ENCODE peak calls at places on chromosomes 4 and X, in five cellular contexts. One of them, this sample, is unnamed. For H3K36me3 and H3K4me1, the result is how much of the 10 kb centered on the place peaks cover.

GRCh38 chr4:110617095-110617494 is 5.8 kb downstream of the PITX2 start:
- DNase-seq in body of pancreas: no peak
- DNase-seq in esophagus squamous epithelium: no peak
- DNase-seq in GM23248: no peak
- DNase-seq in right lobe of liver: no peak
- DNase-seq in this sample: no peak

GRCh38 chr4:118265312-118266144 is 87.3 kb downstream of the PRSS12 start:
- DNase-seq in body of pancreas: peak
- DNase-seq in GM23248: peak
- DNase-seq in esophagus squamous epithelium: no peak
- DNase-seq in right lobe of liver: peak
- DNase-seq in this sample: no peak

GRCh38 chrX:71859637-71860036 is 51.0 kb upstream of the NHSL2 start:
- DNase-seq in body of pancreas: peak
- DNase-seq in GM23248: peak
- DNase-seq in right lobe of liver: no peak
- DNase-seq in esophagus squamous epithelium: no peak
- DNase-seq in this sample: no peak

GRCh38 chrX:105063743-105064142 is 156.8 kb downstream of the TEX13A start:
- DNase-seq in body of pancreas: no peak
- DNase-seq in GM23248: no peak
- DNase-seq in esophagus squamous epithelium: no peak
- DNase-seq in right lobe of liver: no peak
- DNase-seq in this sample: no peak

GRCh38 chr4:189081831-189082230 is 858.8 kb upstream of the FRG1 start:
- DNase-seq in esophagus squamous epithelium: no peak
- DNase-seq in right lobe of liver: no peak
- DNase-seq in GM23248: peak
- DNase-seq in body of pancreas: no peak
- DNase-seq in this sample: no peak

GRCh38 chr4:140222175-140222574 is 68.2 kb upstream of the MAML3 start:
- DNase-seq in right lobe of liver: no peak
- DNase-seq in esophagus squamous epithelium: no peak
- DNase-seq in GM23248: peak
- DNase-seq in body of pancreas: no peak
- DNase-seq in this sample: no peak

GRCh38 chr4:148980782-148981181 is 538.6 kb upstream of the NR3C2 start:
- DNase-seq in esophagus squamous epithelium: no peak
- DNase-seq in GM23248: no peak
- DNase-seq in body of pancreas: no peak
- DNase-seq in right lobe of liver: no peak
- DNase-seq in this sample: no peak

GRCh38 chr4:122854860-122855259 is 28.2 kb downstream of the FGF2 start:
- DNase-seq in right lobe of liver: no peak
- DNase-seq in GM23248: no peak
- DNase-seq in esophagus squamous epithelium: no peak
- DNase-seq in body of pancreas: no peak
- DNase-seq in this sample: no peak

GRCh38 chr4:144666539-144667175 is 20.7 kb downstream of the HHIP start:
- DNase-seq in right lobe of liver: no peak
- DNase-seq in GM23248: peak
- DNase-seq in body of pancreas: no peak
- DNase-seq in esophagus squamous epithelium: no peak
- DNase-seq in this sample: no peak

GRCh38 chr4:85738721-85739120 is 263.8 kb downstream of the ARHGAP24 start:
- DNase-seq in GM23248: peak
- DNase-seq in right lobe of liver: no peak
- DNase-seq in body of pancreas: no peak
- DNase-seq in esophagus squamous epithelium: no peak
- DNase-seq in this sample: no peak

GRCh38 chrX:130282151-130282550 is 13.5 kb upstream of the ZNF280C start:
- DNase-seq in esophagus squamous epithelium: no peak
- DNase-seq in GM23248: no peak
- DNase-seq in body of pancreas: no peak
- DNase-seq in right lobe of liver: no peak
- DNase-seq in this sample: no peak

GRCh38 chr4:122710434-122711308 is 21.8 kb upstream of the BBS12 start:
- DNase-seq in body of pancreas: no peak
- DNase-seq in esophagus squamous epithelium: no peak
- DNase-seq in GM23248: peak
- DNase-seq in right lobe of liver: no peak
- DNase-seq in this sample: no peak

GRCh38 chrX:3154386-3154991 is 113.2 kb downstream of the ARSF start:
- DNase-seq in right lobe of liver: no peak
- DNase-seq in body of pancreas: no peak
- DNase-seq in esophagus squamous epithelium: no peak
- DNase-seq in GM23248: no peak
- DNase-seq in this sample: no peak

GRCh38 chr4:188299161-188299560 is 159.9 kb downstream of the TRIML1 start:
- DNase-seq in body of pancreas: no peak
- DNase-seq in esophagus squamous epithelium: no peak
- DNase-seq in GM23248: no peak
- DNase-seq in right lobe of liver: no peak
- DNase-seq in this sample: no peak

GRCh38 chr4:27692098-27692679 is 831.5 kb downstream of the STIM2 start:
- DNase-seq in esophagus squamous epithelium: no peak
- DNase-seq in right lobe of liver: no peak
- DNase-seq in body of pancreas: peak
- DNase-seq in GM23248: peak
- DNase-seq in this sample: no peak

GRCh38 chr4:29970626-29971025 is 749.5 kb upstream of the PCDH7 start:
- DNase-seq in GM23248: no peak
- DNase-seq in body of pancreas: no peak
- DNase-seq in esophagus squamous epithelium: no peak
- DNase-seq in right lobe of liver: no peak
- DNase-seq in this sample: no peak

GRCh38 chr4:159632031-159632430 is 529.2 kb downstream of the RAPGEF2 start:
- DNase-seq in esophagus squamous epithelium: no peak
- DNase-seq in right lobe of liver: no peak
- DNase-seq in GM23248: no peak
- DNase-seq in body of pancreas: no peak
- DNase-seq in this sample: no peak

GRCh38 chr4:123418486-123418931 is 21.9 kb downstream of the SPRY1 start:
- DNase-seq in body of pancreas: peak
- DNase-seq in esophagus squamous epithelium: no peak
- DNase-seq in right lobe of liver: no peak
- DNase-seq in GM23248: peak
- DNase-seq in this sample: no peak

GRCh38 chr4:22048326-22048725 is 99.8 kb upstream of the KCNIP4 start:
- DNase-seq in body of pancreas: no peak
- DNase-seq in right lobe of liver: no peak
- DNase-seq in esophagus squamous epithelium: no peak
- DNase-seq in GM23248: no peak
- DNase-seq in this sample: no peak

GRCh38 chrX:123184199-123184857 is at the start of gene GRIA3:
- DNase-seq in GM23248: peak
- DNase-seq in esophagus squamous epithelium: no peak
- DNase-seq in body of pancreas: no peak
- DNase-seq in right lobe of liver: no peak
- DNase-seq in this sample: no peak

GRCh38 chrX:19794690-19795089 is 92.7 kb downstream of the SH3KBP1 start:
- DNase-seq in esophagus squamous epithelium: no peak
- DNase-seq in body of pancreas: no peak
- DNase-seq in GM23248: peak
- DNase-seq in right lobe of liver: no peak
- DNase-seq in this sample: no peak

GRCh38 chr4:156705291-156705690 is 266.3 kb downstream of the PDGFC start:
- DNase-seq in body of pancreas: no peak
- DNase-seq in esophagus squamous epithelium: no peak
- DNase-seq in GM23248: peak
- DNase-seq in right lobe of liver: no peak
- DNase-seq in this sample: no peak

GRCh38 chr4:144633215-144633614 is 12.7 kb upstream of the HHIP start:
- DNase-seq in GM23248: no peak
- DNase-seq in body of pancreas: no peak
- DNase-seq in esophagus squamous epithelium: no peak
- DNase-seq in right lobe of liver: no peak
- DNase-seq in this sample: no peak

GRCh38 chr4:109548655-109549054 is 11.4 kb upstream of the MCUB start:
- DNase-seq in esophagus squamous epithelium: no peak
- DNase-seq in right lobe of liver: no peak
- DNase-seq in body of pancreas: no peak
- DNase-seq in GM23248: peak
- DNase-seq in this sample: no peak

GRCh38 chrX:37371578-37371981 is 22.4 kb downstream of the PRRG1 start:
- DNase-seq in right lobe of liver: no peak
- DNase-seq in esophagus squamous epithelium: no peak
- DNase-seq in body of pancreas: no peak
- DNase-seq in GM23248: peak
- DNase-seq in this sample: no peak

GRCh38 chrX:17521871-17522693 is 147.1 kb downstream of the NHS start:
- DNase-seq in GM23248: peak
- DNase-seq in esophagus squamous epithelium: no peak
- DNase-seq in right lobe of liver: no peak
- DNase-seq in body of pancreas: no peak
- DNase-seq in this sample: no peak

GRCh38 chrX:40908857-40909475 is 173.6 kb upstream of the MED14 start:
- DNase-seq in body of pancreas: no peak
- DNase-seq in right lobe of liver: no peak
- DNase-seq in esophagus squamous epithelium: no peak
- DNase-seq in GM23248: peak
- DNase-seq in this sample: no peak

GRCh38 chr4:166315721-166316467 is 442.9 kb downstream of the TLL1 start:
- DNase-seq in esophagus squamous epithelium: no peak
- DNase-seq in GM23248: no peak
- DNase-seq in body of pancreas: no peak
- DNase-seq in right lobe of liver: no peak
- DNase-seq in this sample: no peak

GRCh38 chrX:84118315-84118714 is 69.7 kb downstream of the RPS6KA6 start:
- DNase-seq in right lobe of liver: no peak
- DNase-seq in body of pancreas: no peak
- DNase-seq in GM23248: no peak
- DNase-seq in esophagus squamous epithelium: no peak
- DNase-seq in this sample: no peak

GRCh38 chr4:48047421-48047844 is 30.9 kb downstream of the NIPAL1 start:
- DNase-seq in right lobe of liver: peak
- DNase-seq in esophagus squamous epithelium: no peak
- DNase-seq in body of pancreas: no peak
- DNase-seq in GM23248: no peak
- DNase-seq in this sample: no peak

GRCh38 chrX:113947548-113947947 is 636.3 kb upstream of the HTR2C start:
- DNase-seq in GM23248: no peak
- DNase-seq in body of pancreas: no peak
- DNase-seq in esophagus squamous epithelium: no peak
- DNase-seq in right lobe of liver: no peak
- DNase-seq in this sample: no peak

GRCh38 chr4:168384437-168385141 is 66.0 kb upstream of the DDX60 start:
- DNase-seq in body of pancreas: no peak
- DNase-seq in GM23248: peak
- DNase-seq in right lobe of liver: no peak
- DNase-seq in esophagus squamous epithelium: no peak
- DNase-seq in this sample: no peak

DNA sequence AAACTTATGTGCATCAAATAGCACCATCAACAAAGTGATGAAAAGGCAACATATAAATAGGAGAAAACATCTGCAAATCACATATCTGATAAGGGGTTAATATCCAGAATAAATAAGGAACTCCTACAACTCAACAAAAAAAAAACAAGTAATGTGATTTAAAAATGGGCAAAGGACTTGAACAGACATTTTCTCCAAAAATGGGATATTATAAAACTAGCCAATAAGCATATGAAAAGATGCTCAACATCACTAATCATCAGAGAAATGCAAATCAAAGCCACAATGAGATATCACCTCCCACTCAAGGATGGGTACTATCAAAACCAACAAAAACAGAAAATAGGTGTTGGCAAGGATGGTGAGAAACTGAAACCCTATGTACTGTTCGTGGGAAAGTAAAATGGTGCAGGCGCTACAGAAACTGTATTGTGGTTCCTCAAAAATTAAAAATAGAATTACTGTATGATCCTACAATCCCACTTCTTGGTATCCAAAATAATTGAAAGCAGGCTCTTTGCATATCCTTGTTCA is 2.4 kb downstream of the DNAJB14 start:
- DNase-seq in esophagus squamous epithelium: no peak
- DNase-seq in GM23248: no peak
- DNase-seq in body of pancreas: no peak
- DNase-seq in right lobe of liver: no peak
- DNase-seq in this sample: no peak
- H3K36me3 ChIP-seq in esophagus squamous epithelium: under half
- H3K36me3 ChIP-seq in GM23248: under half
- H3K36me3 ChIP-seq in body of pancreas: under half
- H3K36me3 ChIP-seq in right lobe of liver: under half
- H3K36me3 ChIP-seq in this sample: under half

GRCh38 chr4:2799971-2800690 is 7.2 kb downstream of the SH3BP2 start:
- DNase-seq in GM23248: peak
- DNase-seq in esophagus squamous epithelium: no peak
- DNase-seq in right lobe of liver: peak
- DNase-seq in body of pancreas: peak
- DNase-seq in this sample: peak
- H3K4me1 ChIP-seq in GM23248: under half
- H3K4me1 ChIP-seq in esophagus squamous epithelium: half or more
- H3K4me1 ChIP-seq in right lobe of liver: under half
- H3K4me1 ChIP-seq in body of pancreas: half or more
- H3K4me1 ChIP-seq in this sample: half or more

GRCh38 chrX:47991263-47992092 is 12.3 kb downstream of the ZNF182 start:
- DNase-seq in esophagus squamous epithelium: no peak
- DNase-seq in body of pancreas: no peak
- DNase-seq in right lobe of liver: no peak
- DNase-seq in GM23248: peak
- DNase-seq in this sample: no peak
- H3K36me3 ChIP-seq in esophagus squamous epithelium: under half
- H3K36me3 ChIP-seq in body of pancreas: under half
- H3K36me3 ChIP-seq in right lobe of liver: under half
- H3K36me3 ChIP-seq in GM23248: under half
- H3K36me3 ChIP-seq in this sample: under half

GRCh38 chr4:184384810-184385557 is 89.4 kb downstream of the IRF2 start:
- DNase-seq in right lobe of liver: no peak
- DNase-seq in body of pancreas: no peak
- DNase-seq in esophagus squamous epithelium: no peak
- DNase-seq in GM23248: no peak
- DNase-seq in this sample: no peak
- H3K4me1 ChIP-seq in right lobe of liver: under half
- H3K4me1 ChIP-seq in body of pancreas: under half
- H3K4me1 ChIP-seq in esophagus squamous epithelium: under half
- H3K4me1 ChIP-seq in GM23248: under half
- H3K4me1 ChIP-seq in this sample: under half

GRCh38 chr4:83238849-83239248 is 45.7 kb downstream of the COQ2 start:
- DNase-seq in esophagus squamous epithelium: no peak
- DNase-seq in GM23248: peak
- DNase-seq in body of pancreas: no peak
- DNase-seq in right lobe of liver: no peak
- DNase-seq in this sample: no peak
- H3K36me3 ChIP-seq in esophagus squamous epithelium: under half
- H3K36me3 ChIP-seq in GM23248: under half
- H3K36me3 ChIP-seq in body of pancreas: under half
- H3K36me3 ChIP-seq in right lobe of liver: under half
- H3K36me3 ChIP-seq in this sample: under half

GRCh38 chr4:54727346-54727745 is 69.6 kb downstream of the KIT start:
- DNase-seq in body of pancreas: no peak
- DNase-seq in esophagus squamous epithelium: no peak
- DNase-seq in GM23248: no peak
- DNase-seq in right lobe of liver: no peak
- DNase-seq in this sample: no peak
- H3K4me1 ChIP-seq in body of pancreas: under half
- H3K4me1 ChIP-seq in esophagus squamous epithelium: under half
- H3K4me1 ChIP-seq in GM23248: under half
- H3K4me1 ChIP-seq in right lobe of liver: under half
- H3K4me1 ChIP-seq in this sample: under half